ENCODE peak calls at places on chromosomes 13 and 19, in six cellular contexts. One of them, this sample, is unnamed.
A peak's percentile ranks its signal among the peaks of the same experiment; 100 is the strongest.

GRCh38 chr13:78022164-78022877 is 103.7 kb upstream of the EDNRB start:
- DNase-seq in cardiac muscle cell: no peak
- DNase-seq in CD8-positive, alpha-beta T cell: peak; percentile 56
- DNase-seq in tibial artery: no peak
- DNase-seq in colonic mucosa: peak; percentile 19
- DNase-seq in lung: no peak
- DNase-seq in this sample: peak; percentile 49

GRCh38 chr19:43450545-43450997 is 14.8 kb downstream of the LYPD3 start:
- DNase-seq in CD8-positive, alpha-beta T cell: no peak
- DNase-seq in cardiac muscle cell: no peak
- DNase-seq in tibial artery: no peak
- DNase-seq in colonic mucosa: no peak
- DNase-seq in lung: no peak
- DNase-seq in this sample: no peak

GRCh38 chr19:13842294-13843103 is 34.4 kb upstream of the NANOS3 start:
- DNase-seq in colonic mucosa: peak; percentile 85
- DNase-seq in CD8-positive, alpha-beta T cell: peak; percentile 74
- DNase-seq in tibial artery: peak; percentile 94
- DNase-seq in cardiac muscle cell: peak; percentile 72
- DNase-seq in lung: peak; percentile 84
- DNase-seq in this sample: peak; percentile 77

GRCh38 chr13:92658293-92658692 is 568.3 kb upstream of the GPC6 start:
- DNase-seq in colonic mucosa: no peak
- DNase-seq in tibial artery: no peak
- DNase-seq in CD8-positive, alpha-beta T cell: no peak
- DNase-seq in cardiac muscle cell: no peak
- DNase-seq in lung: no peak
- DNase-seq in this sample: no peak

GRCh38 chr13:31201341-31202024 is 1.7 kb downstream of the B3GLCT start:
- DNase-seq in CD8-positive, alpha-beta T cell: no peak
- DNase-seq in cardiac muscle cell: no peak
- DNase-seq in lung: no peak
- DNase-seq in colonic mucosa: no peak
- DNase-seq in tibial artery: peak; percentile 77
- DNase-seq in this sample: no peak

GRCh38 chr13:35356572-35356971 is 119.9 kb downstream of the MAB21L1 start:
- DNase-seq in colonic mucosa: no peak
- DNase-seq in lung: no peak
- DNase-seq in tibial artery: no peak
- DNase-seq in cardiac muscle cell: no peak
- DNase-seq in CD8-positive, alpha-beta T cell: no peak
- DNase-seq in this sample: no peak

GRCh38 chr19:33780746-33781145 is 15.9 kb upstream of the KCTD15 start:
- DNase-seq in CD8-positive, alpha-beta T cell: no peak
- DNase-seq in lung: no peak
- DNase-seq in colonic mucosa: no peak
- DNase-seq in tibial artery: no peak
- DNase-seq in cardiac muscle cell: no peak
- DNase-seq in this sample: no peak

GRCh38 chr13:75508002-75508548 is 26.1 kb upstream of the TBC1D4 start:
- DNase-seq in CD8-positive, alpha-beta T cell: no peak
- DNase-seq in tibial artery: no peak
- DNase-seq in cardiac muscle cell: no peak
- DNase-seq in lung: no peak
- DNase-seq in colonic mucosa: no peak
- DNase-seq in this sample: no peak

GRCh38 chr19:13036366-13036976 is 41.2 kb downstream of the NFIX start:
- DNase-seq in cardiac muscle cell: no peak
- DNase-seq in lung: peak; percentile 67
- DNase-seq in tibial artery: peak; percentile 92
- DNase-seq in colonic mucosa: peak; percentile 79
- DNase-seq in CD8-positive, alpha-beta T cell: no peak
- DNase-seq in this sample: no peak

GRCh38 chr13:34376483-34376882 is 558.5 kb downstream of the RFC3 start:
- DNase-seq in lung: no peak
- DNase-seq in CD8-positive, alpha-beta T cell: no peak
- DNase-seq in cardiac muscle cell: no peak
- DNase-seq in colonic mucosa: no peak
- DNase-seq in tibial artery: no peak
- DNase-seq in this sample: no peak

GRCh38 chr13:32107474-32107873 is 75.9 kb downstream of the FRY start:
- DNase-seq in CD8-positive, alpha-beta T cell: no peak
- DNase-seq in colonic mucosa: no peak
- DNase-seq in lung: no peak
- DNase-seq in cardiac muscle cell: no peak
- DNase-seq in tibial artery: no peak
- DNase-seq in this sample: no peak

GRCh38 chr13:51980918-51981317 is 30.3 kb downstream of the ATP7B start:
- DNase-seq in cardiac muscle cell: no peak
- DNase-seq in colonic mucosa: no peak
- DNase-seq in tibial artery: no peak
- DNase-seq in lung: no peak
- DNase-seq in CD8-positive, alpha-beta T cell: no peak
- DNase-seq in this sample: no peak

GRCh38 chr13:73602295-73602694 is 531.9 kb downstream of the KLF12 start:
- DNase-seq in colonic mucosa: no peak
- DNase-seq in CD8-positive, alpha-beta T cell: no peak
- DNase-seq in lung: no peak
- DNase-seq in cardiac muscle cell: no peak
- DNase-seq in tibial artery: no peak
- DNase-seq in this sample: no peak

GRCh38 chr19:16060294-16060693 is 16.0 kb upstream of the TPM4 start:
- DNase-seq in tibial artery: no peak
- DNase-seq in CD8-positive, alpha-beta T cell: no peak
- DNase-seq in lung: no peak
- DNase-seq in colonic mucosa: no peak
- DNase-seq in cardiac muscle cell: no peak
- DNase-seq in this sample: no peak

GRCh38 chr19:49808762-49809154 is 4.3 kb downstream of the FUZ start:
- DNase-seq in colonic mucosa: peak; percentile 97
- DNase-seq in cardiac muscle cell: peak; percentile 97
- DNase-seq in tibial artery: peak; percentile 97
- DNase-seq in CD8-positive, alpha-beta T cell: peak; percentile 82
- DNase-seq in lung: peak; percentile 95
- DNase-seq in this sample: peak; percentile 83

GRCh38 chr19:43315851-43316250 is 37.6 kb upstream of the CD177 start:
- DNase-seq in colonic mucosa: no peak
- DNase-seq in cardiac muscle cell: no peak
- DNase-seq in CD8-positive, alpha-beta T cell: no peak
- DNase-seq in tibial artery: no peak
- DNase-seq in lung: no peak
- DNase-seq in this sample: no peak

GRCh38 chr13:102881819-102882686 is 36.2 kb downstream of the ERCC5 start:
- DNase-seq in colonic mucosa: no peak
- DNase-seq in lung: no peak
- DNase-seq in tibial artery: no peak
- DNase-seq in cardiac muscle cell: no peak
- DNase-seq in CD8-positive, alpha-beta T cell: no peak
- DNase-seq in this sample: no peak

GRCh38 chr19:14113762-14114414 is 3.7 kb downstream of the PRKACA start:
- DNase-seq in colonic mucosa: peak; percentile 61
- DNase-seq in lung: peak; percentile 46
- DNase-seq in cardiac muscle cell: no peak
- DNase-seq in CD8-positive, alpha-beta T cell: no peak
- DNase-seq in tibial artery: no peak
- DNase-seq in this sample: peak; percentile 31

GRCh38 chr13:35086667-35087066 is 144.6 kb downstream of the NBEA start:
- DNase-seq in CD8-positive, alpha-beta T cell: no peak
- DNase-seq in colonic mucosa: no peak
- DNase-seq in lung: no peak
- DNase-seq in cardiac muscle cell: no peak
- DNase-seq in tibial artery: no peak
- DNase-seq in this sample: no peak

GRCh38 chr13:47399599-47399998 is 502.7 kb upstream of the HTR2A start:
- DNase-seq in colonic mucosa: no peak
- DNase-seq in CD8-positive, alpha-beta T cell: no peak
- DNase-seq in lung: no peak
- DNase-seq in cardiac muscle cell: no peak
- DNase-seq in tibial artery: no peak
- DNase-seq in this sample: no peak

GRCh38 chr13:41053384-41053826 is 7.9 kb upstream of the WBP4 start:
- DNase-seq in colonic mucosa: peak; percentile 29
- DNase-seq in lung: no peak
- DNase-seq in cardiac muscle cell: no peak
- DNase-seq in CD8-positive, alpha-beta T cell: no peak
- DNase-seq in tibial artery: no peak
- DNase-seq in this sample: no peak

GRCh38 chr13:41056194-41056593 is 5.1 kb upstream of the WBP4 start:
- DNase-seq in cardiac muscle cell: no peak
- DNase-seq in CD8-positive, alpha-beta T cell: no peak
- DNase-seq in colonic mucosa: no peak
- DNase-seq in tibial artery: no peak
- DNase-seq in lung: no peak
- DNase-seq in this sample: no peak

GRCh38 chr13:41052441-41052840 is 8.9 kb upstream of the WBP4 start:
- DNase-seq in tibial artery: no peak
- DNase-seq in colonic mucosa: no peak
- DNase-seq in CD8-positive, alpha-beta T cell: no peak
- DNase-seq in cardiac muscle cell: no peak
- DNase-seq in lung: no peak
- DNase-seq in this sample: no peak

GRCh38 chr13:41054919-41055619 is 6.2 kb upstream of the WBP4 start:
- DNase-seq in lung: no peak
- DNase-seq in CD8-positive, alpha-beta T cell: no peak
- DNase-seq in tibial artery: no peak
- DNase-seq in colonic mucosa: no peak
- DNase-seq in cardiac muscle cell: no peak
- DNase-seq in this sample: no peak

DNA sequence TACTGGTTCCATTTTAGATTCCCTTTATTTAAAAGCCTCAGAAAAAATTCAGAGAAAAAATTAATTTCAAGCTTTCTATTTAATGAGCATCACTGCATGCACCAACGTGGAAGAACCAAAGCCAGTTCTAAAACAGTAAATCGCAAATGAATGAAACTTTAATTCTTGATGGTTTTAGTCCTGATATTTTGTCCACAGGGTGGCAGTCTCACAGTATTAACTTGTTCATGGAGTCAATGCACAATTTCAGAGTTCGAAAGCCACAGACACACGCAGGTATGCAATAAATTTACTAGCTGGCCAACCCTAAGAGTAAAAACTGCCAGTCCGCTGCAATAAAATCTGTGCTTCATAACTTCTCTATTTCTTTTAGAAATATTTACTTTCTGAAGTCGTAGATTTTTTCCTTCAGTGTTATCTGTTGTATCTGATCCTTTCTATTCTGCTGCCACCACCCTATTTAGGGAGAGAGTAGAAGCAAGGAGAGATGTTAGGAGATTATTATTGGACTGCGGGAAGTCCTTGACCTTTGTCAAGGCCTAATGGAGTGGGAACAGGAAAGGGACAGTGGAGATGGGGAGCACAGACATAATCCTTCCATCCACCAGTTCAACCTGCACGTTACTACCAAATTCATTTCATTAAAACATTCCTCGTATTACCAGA is 7.0 kb upstream of the WBP4 start:
- DNase-seq in cardiac muscle cell: peak; percentile 57
- DNase-seq in tibial artery: no peak
- DNase-seq in colonic mucosa: peak; percentile 75
- DNase-seq in CD8-positive, alpha-beta T cell: no peak
- DNase-seq in lung: no peak
- DNase-seq in this sample: peak; percentile 60
- H3K4me1 ChIP-seq in cardiac muscle cell: peaks cover 16% of the 10 kb centered on the region
- H3K4me1 ChIP-seq in tibial artery: no peaks in the 10 kb centered on the region
- H3K4me1 ChIP-seq in colonic mucosa: peaks cover 26% of the 10 kb centered on the region
- H3K4me1 ChIP-seq in CD8-positive, alpha-beta T cell: peaks cover 15% of the 10 kb centered on the region
- H3K4me1 ChIP-seq in lung: peaks cover 49% of the 10 kb centered on the region
- H3K4me1 ChIP-seq in this sample: peaks cover 32% of the 10 kb centered on the region

DNA sequence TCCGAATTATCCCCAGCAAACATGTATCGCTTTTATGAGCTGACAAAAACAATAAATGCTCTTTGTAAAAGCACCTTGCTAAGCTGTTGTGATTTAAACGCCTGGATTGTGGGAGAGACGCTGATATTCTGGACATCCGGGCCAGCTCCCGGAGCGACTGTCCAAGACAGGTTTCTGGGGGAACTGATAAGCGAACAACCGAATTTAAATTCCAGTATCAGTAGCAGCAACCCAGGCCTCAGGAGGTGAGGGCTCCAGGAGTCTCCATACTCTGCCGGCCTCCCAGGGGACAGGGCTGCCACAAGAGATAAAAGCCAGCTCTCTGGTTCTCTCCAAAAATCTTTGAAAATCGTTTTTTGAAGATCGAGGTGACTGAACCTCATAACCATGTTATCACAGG is 50.3 kb upstream of the VSTM2B start:
- DNase-seq in colonic mucosa: no peak
- DNase-seq in CD8-positive, alpha-beta T cell: no peak
- DNase-seq in lung: no peak
- DNase-seq in tibial artery: no peak
- DNase-seq in cardiac muscle cell: no peak
- DNase-seq in this sample: no peak
- H3K4me1 ChIP-seq in colonic mucosa: no peaks in the 10 kb centered on the region
- H3K4me1 ChIP-seq in CD8-positive, alpha-beta T cell: no peaks in the 10 kb centered on the region
- H3K4me1 ChIP-seq in lung: no peaks in the 10 kb centered on the region
- H3K4me1 ChIP-seq in tibial artery: no peaks in the 10 kb centered on the region
- H3K4me1 ChIP-seq in cardiac muscle cell: no peaks in the 10 kb centered on the region
- H3K4me1 ChIP-seq in this sample: no peaks in the 10 kb centered on the region

DNA sequence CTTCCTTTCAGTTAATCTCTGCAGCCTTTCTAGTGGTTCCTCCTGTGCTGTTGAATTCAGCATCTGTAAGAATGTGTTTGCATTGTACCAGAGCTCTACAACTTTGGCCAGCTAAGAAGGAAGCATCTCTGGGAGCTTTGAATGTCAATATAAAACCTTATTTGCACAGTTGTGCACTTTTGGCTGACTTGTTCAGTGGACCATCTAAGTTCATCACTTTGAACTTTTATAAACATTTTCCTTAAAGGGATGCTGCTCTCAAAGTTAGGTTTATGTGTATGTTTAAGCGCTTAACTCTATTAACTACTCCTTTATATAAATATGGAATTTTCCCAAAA is 15.6 kb downstream of the POLR1D start:
- DNase-seq in tibial artery: no peak
- DNase-seq in CD8-positive, alpha-beta T cell: no peak
- DNase-seq in cardiac muscle cell: no peak
- DNase-seq in colonic mucosa: no peak
- DNase-seq in lung: no peak
- DNase-seq in this sample: no peak
- H3K4me1 ChIP-seq in tibial artery: no peaks in the 10 kb centered on the region
- H3K4me1 ChIP-seq in CD8-positive, alpha-beta T cell: peaks cover 10% of the 10 kb centered on the region
- H3K4me1 ChIP-seq in cardiac muscle cell: peaks cover 16% of the 10 kb centered on the region
- H3K4me1 ChIP-seq in colonic mucosa: no peaks in the 10 kb centered on the region
- H3K4me1 ChIP-seq in lung: peaks cover 12% of the 10 kb centered on the region
- H3K4me1 ChIP-seq in this sample: peaks cover 16% of the 10 kb centered on the region

GRCh38 chr13:100213576-100213975 is 124.7 kb downstream of the PCCA start:
- DNase-seq in lung: no peak
- DNase-seq in cardiac muscle cell: no peak
- DNase-seq in tibial artery: no peak
- DNase-seq in CD8-positive, alpha-beta T cell: no peak
- DNase-seq in colonic mucosa: no peak
- DNase-seq in this sample: no peak

GRCh38 chr13:100208596-100208995 is 119.7 kb downstream of the PCCA start:
- DNase-seq in lung: no peak
- DNase-seq in tibial artery: no peak
- DNase-seq in cardiac muscle cell: no peak
- DNase-seq in CD8-positive, alpha-beta T cell: no peak
- DNase-seq in colonic mucosa: no peak
- DNase-seq in this sample: no peak

GRCh38 chr13:100209857-100210580 is 121.1 kb downstream of the PCCA start:
- DNase-seq in tibial artery: no peak
- DNase-seq in CD8-positive, alpha-beta T cell: no peak
- DNase-seq in colonic mucosa: no peak
- DNase-seq in cardiac muscle cell: no peak
- DNase-seq in lung: no peak
- DNase-seq in this sample: no peak

GRCh38 chr13:100212904-100213538 is 124.1 kb downstream of the PCCA start:
- DNase-seq in cardiac muscle cell: no peak
- DNase-seq in lung: no peak
- DNase-seq in colonic mucosa: no peak
- DNase-seq in CD8-positive, alpha-beta T cell: no peak
- DNase-seq in tibial artery: no peak
- DNase-seq in this sample: no peak

GRCh38 chr13:100210966-100211710 is 122.2 kb downstream of the PCCA start:
- DNase-seq in CD8-positive, alpha-beta T cell: no peak
- DNase-seq in colonic mucosa: no peak
- DNase-seq in lung: no peak
- DNase-seq in tibial artery: no peak
- DNase-seq in cardiac muscle cell: no peak
- DNase-seq in this sample: no peak
- H3K4me1 ChIP-seq in CD8-positive, alpha-beta T cell: no peaks in the 10 kb centered on the region
- H3K4me1 ChIP-seq in colonic mucosa: no peaks in the 10 kb centered on the region
- H3K4me1 ChIP-seq in lung: no peaks in the 10 kb centered on the region
- H3K4me1 ChIP-seq in tibial artery: no peaks in the 10 kb centered on the region
- H3K4me1 ChIP-seq in cardiac muscle cell: no peaks in the 10 kb centered on the region
- H3K4me1 ChIP-seq in this sample: no peaks in the 10 kb centered on the region

This sample was measured in CD4-positive, alpha-beta memory T cell.